ENCODE peak calls at places on chromosomes 16 and 17, in nine cellular contexts. Y, G, P, C, X, K, F, N and L are unnamed samples.

GRCh38 chr17:54935487-54935886 is 33.0 kb downstream of the COX11 start:
- DNase-seq in C (no peak), K (no peak), Y (no peak), G (no peak), X (no peak), N (no peak), P (no peak), F (no peak), L (peak)

GRCh38 chr17:82228278-82228841 is 482 bp upstream of the SLC16A3 start:
- DNase-seq in C (peak), X (peak), F (no peak), K (peak), P (no peak), Y (no peak), G (no peak), N (peak), L (peak)

GRCh38 chr16:83603981-83604570 is 203.7 kb upstream of the HSBP1 start:
- DNase-seq in F (no peak), P (no peak), N (no peak), G (no peak), C (no peak), Y (no peak), K (peak), X (no peak), L (no peak)

GRCh38 chr16:74793571-74793970 is 19.0 kb upstream of the FA2H start:
- DNase-seq in C (no peak), P (no peak), F (no peak), N (no peak), Y (no peak), K (no peak), G (no peak), X (no peak), L (no peak)

GRCh38 chr16:48393843-48394703 is 8.9 kb upstream of the SIAH1 start:
- DNase-seq in Y (peak), G (no peak), C (peak), F (no peak), K (peak), P (no peak), N (peak), X (no peak), L (no peak)

GRCh38 chr16:50835358-50836060 is 93.6 kb downstream of the CYLD start:
- DNase-seq in X (no peak), K (no peak), Y (no peak), G (no peak), F (no peak), N (no peak), C (no peak), P (no peak), L (no peak)

GRCh38 chr16:54488729-54489128 is 202.1 kb upstream of the IRX3 start:
- DNase-seq in Y (no peak), X (no peak), K (no peak), P (no peak), F (no peak), G (no peak), C (no peak), N (no peak), L (no peak)

GRCh38 chr17:41530062-41531048 is 2.2 kb upstream of the KRT19 start:
- DNase-seq in K (peak), C (peak), Y (peak), P (no peak), X (no peak), G (no peak), F (peak), N (no peak), L (peak)

GRCh38 chr16:6880263-6880662 is 452.4 kb upstream of the RBFOX1 start:
- DNase-seq in N (no peak), X (no peak), K (no peak), C (no peak), Y (no peak), F (no peak), G (no peak), P (no peak), L (no peak)